ENCODE peak calls at places on chromosome 11, in five cellular contexts. N is GM12865, J is NCI-H2081, P is WTC11, Y is psoas muscle. B is an unnamed sample.

GRCh38 chr11:96905084-96905641 is 515.4 kb downstream of the JRKL start:
- DNase-seq in N (no peak), J (no peak), P (no peak), Y (no peak), B (no peak)

GRCh38 chr11:106398396-106399074 is 321.1 kb downstream of the AASDHPPT start:
- DNase-seq in N (no peak), J (no peak), P (no peak), Y (no peak), B (peak; percentile 66)

GRCh38 chr11:10263929-10264328 is 30.1 kb downstream of the SBF2 start:
- DNase-seq in N (no peak), J (no peak), P (no peak), Y (no peak), B (peak; percentile 50)

GRCh38 chr11:2521081-2521480 is 76.3 kb downstream of the KCNQ1 start:
- DNase-seq in N (no peak), J (no peak), P (peak; percentile 7), Y (peak; percentile 33), B (no peak)

GRCh38 chr11:12430351-12430750 is 53.0 kb downstream of the PARVA start:
- DNase-seq in N (no peak), J (no peak), P (no peak), Y (no peak), B (peak; percentile 46)

GRCh38 chr11:69419662-69420061 is 61.8 kb upstream of the LINC01488 start:
- DNase-seq in N (no peak), J (no peak), P (no peak), Y (no peak), B (no peak)

GRCh38 chr11:95426823-95427462 is 195.9 kb upstream of the SESN3 start:
- DNase-seq in N (no peak), J (no peak), P (no peak), Y (no peak), B (no peak)

GRCh38 chr11:75801362-75802021 is 13.5 kb upstream of the UVRAG start:
- DNase-seq in N (no peak), J (no peak), P (no peak), Y (no peak), B (no peak)